ENCODE peak calls at places on chromosomes 11 and 22, in eight cellular contexts. One of them, this sample, is unnamed.

GRCh38 chr22:32080904-32081303 is 37.8 kb downstream of the SLC5A1 start:
- DNase-seq in fibroblast of mammary gland: peak; percentile 63
- DNase-seq in sciatic nerve: no peak
- DNase-seq in right lobe of liver: no peak
- DNase-seq in WTC11: peak; percentile 27
- DNase-seq in foreskin melanocyte: peak; percentile 24
- DNase-seq in GOT3: no peak
- DNase-seq in H9: peak; percentile 47
- DNase-seq in this sample: peak; percentile 46

GRCh38 chr11:34537636-34538035 is 24.0 kb upstream of the ELF5 start:
- DNase-seq in fibroblast of mammary gland: no peak
- DNase-seq in sciatic nerve: no peak
- DNase-seq in right lobe of liver: no peak
- DNase-seq in WTC11: no peak
- DNase-seq in foreskin melanocyte: no peak
- DNase-seq in GOT3: no peak
- DNase-seq in H9: no peak
- DNase-seq in this sample: no peak

GRCh38 chr11:45089845-45090499 is 56.5 kb upstream of the PRDM11 start:
- DNase-seq in fibroblast of mammary gland: peak; percentile 66
- DNase-seq in sciatic nerve: no peak
- DNase-seq in right lobe of liver: no peak
- DNase-seq in WTC11: peak; percentile 49
- DNase-seq in foreskin melanocyte: no peak
- DNase-seq in GOT3: no peak
- DNase-seq in H9: peak; percentile 68
- DNase-seq in this sample: no peak

GRCh38 chr22:32697331-32697995 is 104.0 kb upstream of the TIMP3 start:
- DNase-seq in fibroblast of mammary gland: no peak
- DNase-seq in sciatic nerve: no peak
- DNase-seq in right lobe of liver: no peak
- DNase-seq in WTC11: no peak
- DNase-seq in foreskin melanocyte: no peak
- DNase-seq in GOT3: no peak
- DNase-seq in H9: no peak
- DNase-seq in this sample: no peak

GRCh38 chr11:115920087-115920461 is 415.9 kb upstream of the CADM1 start:
- DNase-seq in fibroblast of mammary gland: no peak
- DNase-seq in sciatic nerve: no peak
- DNase-seq in right lobe of liver: no peak
- DNase-seq in WTC11: no peak
- DNase-seq in foreskin melanocyte: no peak
- DNase-seq in GOT3: no peak
- DNase-seq in H9: no peak
- DNase-seq in this sample: no peak

GRCh38 chr11:22508691-22509090 is 116.9 kb downstream of the FANCF start:
- DNase-seq in fibroblast of mammary gland: no peak
- DNase-seq in sciatic nerve: no peak
- DNase-seq in right lobe of liver: no peak
- DNase-seq in WTC11: no peak
- DNase-seq in foreskin melanocyte: no peak
- DNase-seq in GOT3: no peak
- DNase-seq in H9: no peak
- DNase-seq in this sample: no peak

GRCh38 chr11:11607772-11608171 is 14.0 kb downstream of the GALNT18 start:
- DNase-seq in fibroblast of mammary gland: no peak
- DNase-seq in sciatic nerve: no peak
- DNase-seq in right lobe of liver: no peak
- DNase-seq in WTC11: no peak
- DNase-seq in foreskin melanocyte: no peak
- DNase-seq in GOT3: no peak
- DNase-seq in H9: no peak
- DNase-seq in this sample: no peak

GRCh38 chr11:76523786-76524436 is 79.1 kb downstream of the EMSY start:
- DNase-seq in fibroblast of mammary gland: no peak
- DNase-seq in sciatic nerve: no peak
- DNase-seq in right lobe of liver: no peak
- DNase-seq in WTC11: no peak
- DNase-seq in foreskin melanocyte: no peak
- DNase-seq in GOT3: no peak
- DNase-seq in H9: no peak
- DNase-seq in this sample: no peak

GRCh38 chr22:35330258-35330861 is 30.7 kb downstream of the TOM1 start:
- DNase-seq in fibroblast of mammary gland: peak; percentile 92
- DNase-seq in sciatic nerve: peak; percentile 84
- DNase-seq in right lobe of liver: peak; percentile 93
- DNase-seq in WTC11: no peak
- DNase-seq in foreskin melanocyte: peak; percentile 78
- DNase-seq in GOT3: no peak
- DNase-seq in H9: no peak
- DNase-seq in this sample: peak; percentile 44

GRCh38 chr11:61967924-61968757 is 707 bp upstream of the FTH1 start:
- DNase-seq in fibroblast of mammary gland: no peak
- DNase-seq in sciatic nerve: peak; percentile 80
- DNase-seq in right lobe of liver: peak; percentile 67
- DNase-seq in WTC11: peak; percentile 32
- DNase-seq in foreskin melanocyte: peak; percentile 32
- DNase-seq in GOT3: no peak
- DNase-seq in H9: no peak
- DNase-seq in this sample: peak; percentile 62

GRCh38 chr11:66904055-66904454 is 47.2 kb downstream of the LRFN4 start:
- DNase-seq in fibroblast of mammary gland: peak; percentile 49
- DNase-seq in sciatic nerve: no peak
- DNase-seq in right lobe of liver: no peak
- DNase-seq in WTC11: no peak
- DNase-seq in foreskin melanocyte: no peak
- DNase-seq in GOT3: no peak
- DNase-seq in H9: no peak
- DNase-seq in this sample: no peak

GRCh38 chr11:45106440-45106839 is 40.0 kb upstream of the PRDM11 start:
- DNase-seq in fibroblast of mammary gland: no peak
- DNase-seq in sciatic nerve: no peak
- DNase-seq in right lobe of liver: no peak
- DNase-seq in WTC11: no peak
- DNase-seq in foreskin melanocyte: no peak
- DNase-seq in GOT3: no peak
- DNase-seq in H9: no peak
- DNase-seq in this sample: no peak

GRCh38 chr11:45158210-45158644 is 11.8 kb downstream of the PRDM11 start:
- DNase-seq in fibroblast of mammary gland: no peak
- DNase-seq in sciatic nerve: no peak
- DNase-seq in right lobe of liver: no peak
- DNase-seq in WTC11: no peak
- DNase-seq in foreskin melanocyte: no peak
- DNase-seq in GOT3: no peak
- DNase-seq in H9: no peak
- DNase-seq in this sample: no peak

GRCh38 chr22:44406581-44407403 is 91.2 kb downstream of the RTL6 start:
- DNase-seq in fibroblast of mammary gland: no peak
- DNase-seq in sciatic nerve: no peak
- DNase-seq in right lobe of liver: peak; percentile 15
- DNase-seq in WTC11: no peak
- DNase-seq in foreskin melanocyte: no peak
- DNase-seq in GOT3: no peak
- DNase-seq in H9: peak; percentile 55
- DNase-seq in this sample: no peak

GRCh38 chr22:30885001-30885366 is 83.6 kb downstream of the MORC2 start:
- DNase-seq in fibroblast of mammary gland: no peak
- DNase-seq in sciatic nerve: no peak
- DNase-seq in right lobe of liver: no peak
- DNase-seq in WTC11: no peak
- DNase-seq in foreskin melanocyte: no peak
- DNase-seq in GOT3: no peak
- DNase-seq in H9: no peak
- DNase-seq in this sample: no peak

GRCh38 chr22:43349636-43350035 is 6.5 kb upstream of the SCUBE1 start:
- DNase-seq in fibroblast of mammary gland: no peak
- DNase-seq in sciatic nerve: no peak
- DNase-seq in right lobe of liver: no peak
- DNase-seq in WTC11: no peak
- DNase-seq in foreskin melanocyte: no peak
- DNase-seq in GOT3: no peak
- DNase-seq in H9: no peak
- DNase-seq in this sample: no peak

GRCh38 chr11:93054881-93055280 is 85.4 kb downstream of the MTNR1B start:
- DNase-seq in fibroblast of mammary gland: peak; percentile 98
- DNase-seq in sciatic nerve: no peak
- DNase-seq in right lobe of liver: no peak
- DNase-seq in WTC11: no peak
- DNase-seq in foreskin melanocyte: peak; percentile 85
- DNase-seq in GOT3: peak; percentile 5
- DNase-seq in H9: no peak
- DNase-seq in this sample: no peak

GRCh38 chr11:128157423-128158298 is 429.7 kb downstream of the ETS1 start:
- DNase-seq in fibroblast of mammary gland: peak; percentile 83
- DNase-seq in sciatic nerve: no peak
- DNase-seq in right lobe of liver: no peak
- DNase-seq in WTC11: peak; percentile 47
- DNase-seq in foreskin melanocyte: peak; percentile 80
- DNase-seq in GOT3: no peak
- DNase-seq in H9: peak; percentile 56
- DNase-seq in this sample: peak; percentile 53

GRCh38 chr11:45771194-45771941 is 33.6 kb upstream of the SLC35C1 start:
- DNase-seq in fibroblast of mammary gland: peak; percentile 42
- DNase-seq in sciatic nerve: peak; percentile 82
- DNase-seq in right lobe of liver: peak; percentile 68
- DNase-seq in WTC11: peak; percentile 82
- DNase-seq in foreskin melanocyte: peak; percentile 59
- DNase-seq in GOT3: no peak
- DNase-seq in H9: peak; percentile 68
- DNase-seq in this sample: peak; percentile 77

GRCh38 chr11:3160252-3161031 is 4.7 kb downstream of the OSBPL5 start:
- DNase-seq in fibroblast of mammary gland: peak; percentile 92
- DNase-seq in sciatic nerve: peak; percentile 94
- DNase-seq in right lobe of liver: peak; percentile 70
- DNase-seq in WTC11: peak; percentile 93
- DNase-seq in foreskin melanocyte: peak; percentile 88
- DNase-seq in GOT3: no peak
- DNase-seq in H9: peak; percentile 96
- DNase-seq in this sample: no peak

GRCh38 chr11:118291453-118291852 is 13.1 kb upstream of the CD3E start:
- DNase-seq in fibroblast of mammary gland: peak; percentile 58
- DNase-seq in sciatic nerve: no peak
- DNase-seq in right lobe of liver: no peak
- DNase-seq in WTC11: no peak
- DNase-seq in foreskin melanocyte: no peak
- DNase-seq in GOT3: no peak
- DNase-seq in H9: no peak
- DNase-seq in this sample: no peak

GRCh38 chr22:43007519-43008102 is 7.3 kb downstream of the PACSIN2 start:
- DNase-seq in fibroblast of mammary gland: peak; percentile 66
- DNase-seq in sciatic nerve: no peak
- DNase-seq in right lobe of liver: no peak
- DNase-seq in WTC11: no peak
- DNase-seq in foreskin melanocyte: no peak
- DNase-seq in GOT3: no peak
- DNase-seq in H9: no peak
- DNase-seq in this sample: no peak

GRCh38 chr22:44090571-44090905 is 66.4 kb downstream of the PARVB start:
- DNase-seq in fibroblast of mammary gland: no peak
- DNase-seq in sciatic nerve: no peak
- DNase-seq in right lobe of liver: no peak
- DNase-seq in WTC11: no peak
- DNase-seq in foreskin melanocyte: no peak
- DNase-seq in GOT3: no peak
- DNase-seq in H9: no peak
- DNase-seq in this sample: no peak

GRCh38 chr11:31442086-31442485 is 67.3 kb downstream of the IMMP1L start:
- DNase-seq in fibroblast of mammary gland: no peak
- DNase-seq in sciatic nerve: no peak
- DNase-seq in right lobe of liver: no peak
- DNase-seq in WTC11: no peak
- DNase-seq in foreskin melanocyte: no peak
- DNase-seq in GOT3: no peak
- DNase-seq in H9: no peak
- DNase-seq in this sample: no peak